ENCODE peak calls at places on chromosomes 3 and 15, in nine cellular contexts. U is hepatocyte, R is MM.1S, Z is GM23248, Q is neural progenitor cell, J is GM23338, M is PC-3, Y is SK-N-SH, H is HCT116. W is an unnamed sample.
A peak's percentile ranks its signal among the peaks of the same experiment; 100 is the strongest.

GRCh38 chr3:182979719-182980191 is 583 bp downstream of the DCUN1D1 start:
- DNase-seq in U (peak; percentile 55), R (peak; percentile 49), Z (peak; percentile 52), Q (peak; percentile 74), J (peak; percentile 68), M (peak; percentile 37), Y (peak; percentile 77), H (no peak), W (peak; percentile 52)

GRCh38 chr3:98326494-98326893 is 27.2 kb upstream of the OR5K4 start:
- DNase-seq in U (no peak), R (no peak), Z (no peak), Q (no peak), J (peak; percentile 87), M (no peak), Y (no peak), H (no peak), W (no peak)

GRCh38 chr15:39890640-39891039 is 29.4 kb downstream of the GPR176 start:
- DNase-seq in U (no peak), R (no peak), Z (no peak), Q (no peak), J (no peak), M (no peak), Y (no peak), H (no peak), W (no peak)

GRCh38 chr3:52137311-52137710 is 16.9 kb downstream of the POC1A start:
- DNase-seq in U (no peak), R (no peak), Z (no peak), Q (no peak), J (no peak), M (no peak), Y (no peak), H (no peak), W (no peak)

GRCh38 chr3:167864559-167864887 is 129.0 kb downstream of the SERPINI1 start:
- DNase-seq in U (no peak), R (no peak), Z (no peak), Q (no peak), J (no peak), M (no peak), Y (no peak), H (no peak), W (no peak)

GRCh38 chr3:45701167-45701867 is 12.1 kb downstream of the SACM1L start:
- DNase-seq in U (no peak), R (no peak), Z (no peak), Q (peak; percentile 73), J (peak; percentile 95), M (no peak), Y (no peak), H (no peak), W (no peak)

GRCh38 chr15:70466895-70467529 is 296.3 kb downstream of the UACA start:
- DNase-seq in U (peak; percentile 75), R (peak; percentile 78), Z (peak; percentile 83), Q (peak; percentile 68), J (peak; percentile 70), M (peak; percentile 67), Y (peak; percentile 75), H (peak; percentile 37), W (peak; percentile 71)

GRCh38 chr3:189277711-189278110 is 105.9 kb downstream of the TPRG1 start:
- DNase-seq in U (no peak), R (no peak), Z (peak; percentile 40), Q (no peak), J (no peak), M (peak; percentile 15), Y (no peak), H (no peak), W (peak; percentile 22)

GRCh38 chr15:87498545-87498944 is 758.0 kb downstream of the NTRK3 start:
- DNase-seq in U (peak; percentile 6), R (no peak), Z (no peak), Q (no peak), J (no peak), M (peak; percentile 54), Y (no peak), H (no peak), W (no peak)

GRCh38 chr3:140341213-140341612 is 336.7 kb upstream of the TRIM42 start:
- DNase-seq in U (no peak), R (no peak), Z (no peak), Q (no peak), J (no peak), M (no peak), Y (no peak), H (no peak), W (no peak)

GRCh38 chr3:30042274-30042859 is 564.0 kb upstream of the TGFBR2 start:
- DNase-seq in U (peak; percentile 80), R (peak; percentile 61), Z (peak; percentile 76), Q (peak; percentile 79), J (peak; percentile 84), M (peak; percentile 84), Y (peak; percentile 49), H (peak; percentile 76), W (peak; percentile 57)

GRCh38 chr3:176579741-176580185 is 617.5 kb downstream of the TBL1XR1 start:
- DNase-seq in U (peak; percentile 12), R (no peak), Z (peak; percentile 70), Q (no peak), J (no peak), M (peak; percentile 56), Y (no peak), H (no peak), W (no peak)

GRCh38 chr3:179265875-179266274 is 15.0 kb upstream of the KCNMB3 start:
- DNase-seq in U (no peak), R (no peak), Z (no peak), Q (no peak), J (no peak), M (no peak), Y (no peak), H (no peak), W (peak; percentile 60)

GRCh38 chr3:14124223-14124614 is 451 bp downstream of the CHCHD4 start:
- DNase-seq in U (peak; percentile 63), R (peak; percentile 84), Z (peak; percentile 58), Q (no peak), J (peak; percentile 63), M (peak; percentile 43), Y (peak; percentile 77), H (no peak), W (peak; percentile 86)

GRCh38 chr15:63833246-63833696 is 477 bp downstream of the HERC1 start:
- DNase-seq in U (peak; percentile 72), R (peak; percentile 46), Z (peak; percentile 83), Q (peak; percentile 90), J (peak; percentile 65), M (peak; percentile 16), Y (peak; percentile 80), H (no peak), W (peak; percentile 52)

GRCh38 chr3:162130582-162130981 is 634.0 kb downstream of the OTOL1 start:
- DNase-seq in U (no peak), R (no peak), Z (no peak), Q (no peak), J (no peak), M (no peak), Y (no peak), H (no peak), W (no peak)

GRCh38 chr3:24067483-24067882 is 122.4 kb downstream of the NR1D2 start:
- DNase-seq in U (no peak), R (peak; percentile 39), Z (peak; percentile 63), Q (no peak), J (no peak), M (no peak), Y (no peak), H (no peak), W (no peak)

GRCh38 chr15:35442734-35443133 is 103.2 kb downstream of the DPH6 start:
- DNase-seq in U (no peak), R (no peak), Z (peak; percentile 6), Q (no peak), J (no peak), M (no peak), Y (no peak), H (no peak), W (no peak)

GRCh38 chr15:39878401-39878775 is 41.7 kb downstream of the GPR176 start:
- DNase-seq in U (no peak), R (no peak), Z (no peak), Q (no peak), J (no peak), M (no peak), Y (no peak), H (no peak), W (no peak)

GRCh38 chr3:112775011-112775742 is 71.5 kb downstream of the CD200R1L start:
- DNase-seq in U (no peak), R (no peak), Z (peak; percentile 89), Q (no peak), J (no peak), M (peak; percentile 17), Y (no peak), H (no peak), W (no peak)

GRCh38 chr3:112774293-112774926 is 72.3 kb downstream of the CD200R1L start:
- DNase-seq in U (no peak), R (peak; percentile 16), Z (peak; percentile 93), Q (no peak), J (no peak), M (peak; percentile 92), Y (no peak), H (no peak), W (no peak)

GRCh38 chr3:112776000-112776399 is 70.7 kb downstream of the CD200R1L start:
- DNase-seq in U (peak; percentile 26), R (peak; percentile 73), Z (peak; percentile 83), Q (no peak), J (no peak), M (peak; percentile 60), Y (no peak), H (no peak), W (no peak)

GRCh38 chr3:112770907-112771306 is 75.8 kb downstream of the CD200R1L start:
- DNase-seq in U (no peak), R (no peak), Z (no peak), Q (no peak), J (no peak), M (no peak), Y (no peak), H (no peak), W (no peak)

GRCh38 chr3:112773864-112774263 is 72.8 kb downstream of the CD200R1L start:
- DNase-seq in U (no peak), R (peak; percentile 99), Z (no peak), Q (no peak), J (no peak), M (peak; percentile 97), Y (no peak), H (no peak), W (peak; percentile 33)
- H3K27ac ChIP-seq in U (no peak overlapping the region), R (peak overlapping the region; percentile 76), Z (peak overlapping the region; percentile 97), Q (no peak overlapping the region), J (no peak overlapping the region), M (peak overlapping the region; percentile 93), Y (no peak overlapping the region), H (no peak overlapping the region), W (no peak overlapping the region)

GRCh38 chr3:133943639-133944131 is 48.0 kb upstream of the RAB6B start:
- DNase-seq in U (peak; percentile 75), R (no peak), Z (peak; percentile 95), Q (no peak), J (no peak), M (peak; percentile 88), Y (no peak), H (peak; percentile 85), W (no peak)
- H3K4me1 ChIP-seq in U (peaks cover 33% of the 10 kb centered on the region), R (peaks cover 12% of the 10 kb centered on the region), Z (peaks cover 31% of the 10 kb centered on the region), Q (no peaks in the 10 kb centered on the region), J (no peaks in the 10 kb centered on the region), M (peaks cover 32% of the 10 kb centered on the region), Y (peaks cover 26% of the 10 kb centered on the region), H (peaks cover 28% of the 10 kb centered on the region), W (no peaks in the 10 kb centered on the region)

GRCh38 chr3:150736316-150736719 is 26.7 kb downstream of the SIAH2 start:
- DNase-seq in U (no peak), R (no peak), Z (no peak), Q (no peak), J (peak; percentile 72), M (no peak), Y (no peak), H (no peak), W (no peak)
- TF ChIP-seq EZH2phosphoT487 in U (no peak), R (no peak), Z (no peak), Q (no peak), J (no peak), M (no peak), Y (no peak), H (no peak), W (no peak)

GRCh38 chr15:25985179-25985578 is 122.1 kb upstream of the ATP10A start:
- DNase-seq in U (no peak), R (no peak), Z (no peak), Q (peak; percentile 91), J (no peak), M (no peak), Y (no peak), H (no peak), W (no peak)
- H3K27ac ChIP-seq in U (no peak overlapping the region), R (no peak overlapping the region), Z (no peak overlapping the region), Q (peak overlapping the region; percentile 56), J (no peak overlapping the region), M (no peak overlapping the region), Y (no peak overlapping the region), H (no peak overlapping the region), W (no peak overlapping the region)

W was measured in OCI-LY7.